ENCODE peak calls at places on chromosome 6, in four cellular contexts. One of them, this sample, is unnamed.
A peak's percentile ranks its signal among the peaks of the same experiment; 100 is the strongest.

GRCh38 chr6:13985663-13986325 is 61.0 kb downstream of the RNF182 start:
- DNase-seq in IMR-90: no peak
- DNase-seq in HepG2: no peak
- DNase-seq in K562: no peak
- DNase-seq in this sample: no peak

GRCh38 chr6:109182590-109182989 is 87.3 kb downstream of the CEP57L1 start:
- DNase-seq in K562: no peak
- DNase-seq in IMR-90: no peak
- DNase-seq in HepG2: peak; percentile 31
- DNase-seq in this sample: no peak

GRCh38 chr6:139323511-139324445 is 32.0 kb upstream of the TXLNB start:
- DNase-seq in HepG2: peak; percentile 7
- DNase-seq in IMR-90: peak; percentile 75
- DNase-seq in K562: peak; percentile 35
- DNase-seq in this sample: no peak

GRCh38 chr6:146364816-146365594 is 178.6 kb upstream of the RAB32 start:
- DNase-seq in IMR-90: no peak
- DNase-seq in HepG2: no peak
- DNase-seq in K562: no peak
- DNase-seq in this sample: no peak

GRCh38 chr6:81753709-81754678 is 1.5 kb upstream of the TENT5A start:
- DNase-seq in K562: peak; percentile 70
- DNase-seq in IMR-90: peak; percentile 59
- DNase-seq in HepG2: peak; percentile 14
- DNase-seq in this sample: peak; percentile 51

GRCh38 chr6:11432713-11433450 is 104.7 kb upstream of the TMEM170B start:
- DNase-seq in IMR-90: peak; percentile 77
- DNase-seq in HepG2: no peak
- DNase-seq in K562: no peak
- DNase-seq in this sample: no peak

GRCh38 chr6:53910834-53911233 is 116.0 kb downstream of the LRRC1 start:
- DNase-seq in IMR-90: no peak
- DNase-seq in HepG2: no peak
- DNase-seq in K562: no peak
- DNase-seq in this sample: no peak

GRCh38 chr6:37149750-37150149 is 20.2 kb upstream of the PIM1 start:
- DNase-seq in HepG2: no peak
- DNase-seq in K562: no peak
- DNase-seq in IMR-90: no peak
- DNase-seq in this sample: no peak

GRCh38 chr6:1622220-1622841 is 12.6 kb downstream of the FOXC1 start:
- DNase-seq in HepG2: no peak
- DNase-seq in K562: no peak
- DNase-seq in IMR-90: no peak
- DNase-seq in this sample: no peak

GRCh38 chr6:21033575-21034026 is 499.3 kb downstream of the CDKAL1 start:
- DNase-seq in IMR-90: peak; percentile 85
- DNase-seq in K562: no peak
- DNase-seq in HepG2: no peak
- DNase-seq in this sample: peak; percentile 14

GRCh38 chr6:136822051-136822378 is 377 bp upstream of the PEX7 start:
- DNase-seq in IMR-90: peak; percentile 62
- DNase-seq in K562: no peak
- DNase-seq in HepG2: no peak
- DNase-seq in this sample: peak; percentile 3

GRCh38 chr6:105821027-105821426 is 265.1 kb upstream of the PRDM1 start:
- DNase-seq in HepG2: no peak
- DNase-seq in K562: no peak
- DNase-seq in IMR-90: no peak
- DNase-seq in this sample: no peak

GRCh38 chr6:19691465-19692167 is 145.6 kb upstream of the ID4 start:
- DNase-seq in K562: no peak
- DNase-seq in IMR-90: no peak
- DNase-seq in HepG2: no peak
- DNase-seq in this sample: no peak

GRCh38 chr6:37024665-37025337 is 19.3 kb downstream of the FGD2 start:
- DNase-seq in IMR-90: peak; percentile 14
- DNase-seq in HepG2: no peak
- DNase-seq in K562: no peak
- DNase-seq in this sample: peak; percentile 74

GRCh38 chr6:22906091-22906549 is 336.8 kb downstream of the HDGFL1 start:
- DNase-seq in K562: no peak
- DNase-seq in IMR-90: no peak
- DNase-seq in HepG2: no peak
- DNase-seq in this sample: peak; percentile 28

GRCh38 chr6:7650876-7651275 is 60.9 kb downstream of the SNRNP48 start:
- DNase-seq in HepG2: no peak
- DNase-seq in K562: no peak
- DNase-seq in IMR-90: no peak
- DNase-seq in this sample: no peak

GRCh38 chr6:71333700-71334099 is 45.1 kb downstream of the OGFRL1 start:
- DNase-seq in HepG2: no peak
- DNase-seq in IMR-90: peak; percentile 94
- DNase-seq in K562: no peak
- DNase-seq in this sample: peak; percentile 65

GRCh38 chr6:70221715-70222236 is 81.1 kb downstream of the COL9A1 start:
- DNase-seq in IMR-90: no peak
- DNase-seq in K562: no peak
- DNase-seq in HepG2: no peak
- DNase-seq in this sample: no peak

GRCh38 chr6:82910394-82910793 is 155.2 kb downstream of the UBE3D start:
- DNase-seq in HepG2: no peak
- DNase-seq in IMR-90: no peak
- DNase-seq in K562: no peak
- DNase-seq in this sample: no peak

GRCh38 chr6:33168624-33169023 is 23.6 kb downstream of the COL11A2 start:
- DNase-seq in K562: no peak
- DNase-seq in HepG2: no peak
- DNase-seq in IMR-90: no peak
- DNase-seq in this sample: no peak

GRCh38 chr6:35724059-35724458 is 12.8 kb upstream of the ARMC12 start:
- DNase-seq in HepG2: no peak
- DNase-seq in K562: peak; percentile 13
- DNase-seq in IMR-90: no peak
- DNase-seq in this sample: no peak

GRCh38 chr6:7471171-7471570 is 70.3 kb upstream of the DSP start:
- DNase-seq in HepG2: no peak
- DNase-seq in IMR-90: no peak
- DNase-seq in K562: no peak
- DNase-seq in this sample: no peak

GRCh38 chr6:72626126-72626525 is 4.3 kb downstream of the KCNQ5 start:
- DNase-seq in IMR-90: no peak
- DNase-seq in HepG2: no peak
- DNase-seq in K562: no peak
- DNase-seq in this sample: no peak

GRCh38 chr6:35228483-35228882 is 14.7 kb downstream of the SCUBE3 start:
- DNase-seq in HepG2: no peak
- DNase-seq in IMR-90: no peak
- DNase-seq in K562: no peak
- DNase-seq in this sample: no peak

DNA sequence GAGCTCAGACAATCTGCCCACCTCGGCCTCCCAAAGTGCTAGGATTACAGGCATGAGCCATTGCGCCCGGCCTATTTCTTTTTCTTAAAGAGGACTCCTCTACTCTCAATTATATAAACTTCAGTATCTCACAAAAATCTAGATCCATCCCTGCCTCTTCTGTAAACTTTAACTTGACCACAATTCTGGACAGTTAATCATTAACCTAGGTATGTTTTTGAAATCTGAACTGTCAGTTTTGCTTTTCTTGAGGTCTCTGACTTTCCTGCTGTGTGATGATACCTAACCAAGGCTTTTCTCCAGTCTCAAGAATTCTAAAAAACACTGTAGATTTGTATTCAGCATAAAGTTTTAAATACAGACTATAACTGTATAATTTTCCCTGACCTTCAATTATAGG is 388.2 kb upstream of the SYNCRIP start:
- DNase-seq in HepG2: peak; percentile 38
- DNase-seq in K562: no peak
- DNase-seq in IMR-90: no peak
- DNase-seq in this sample: no peak
- TF ChIP-seq MAZ in HepG2: no peak
- TF ChIP-seq MAZ in K562: no peak
- TF ChIP-seq MAZ in IMR-90: no peak
- TF ChIP-seq MAZ in this sample: no peak

DNA sequence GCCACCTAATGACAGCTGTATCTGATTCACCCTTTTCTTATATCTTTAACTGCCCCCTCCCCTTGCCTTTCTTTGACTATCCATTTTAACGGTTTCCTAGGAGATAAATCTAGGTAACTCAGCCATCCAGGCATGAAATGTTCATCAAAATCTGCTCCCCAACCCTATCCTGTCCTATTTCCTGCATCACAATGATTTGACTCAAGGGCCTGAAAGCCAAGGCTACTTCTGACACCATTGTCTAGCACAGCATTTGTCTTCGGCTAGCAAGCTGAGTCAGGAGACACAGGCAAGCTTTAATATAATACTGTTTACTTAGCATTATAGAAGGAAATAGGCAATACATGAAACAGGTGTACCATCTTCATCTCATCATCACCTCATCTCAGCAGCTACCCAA is 31.6 kb upstream of the MANEA start:
- DNase-seq in K562: no peak
- DNase-seq in IMR-90: no peak
- DNase-seq in HepG2: no peak
- DNase-seq in this sample: no peak
- TF ChIP-seq MAZ in K562: no peak
- TF ChIP-seq MAZ in IMR-90: no peak
- TF ChIP-seq MAZ in HepG2: no peak
- TF ChIP-seq MAZ in this sample: no peak

GRCh38 chr6:129502261-129502660 is 207.7 kb downstream of the ARHGAP18 start:
- DNase-seq in HepG2: no peak
- DNase-seq in IMR-90: peak; percentile 23
- DNase-seq in K562: no peak
- DNase-seq in this sample: no peak

GRCh38 chr6:129500958-129501381 is 209.0 kb downstream of the ARHGAP18 start:
- DNase-seq in HepG2: peak; percentile 44
- DNase-seq in IMR-90: peak; percentile 7
- DNase-seq in K562: peak; percentile 54
- DNase-seq in this sample: peak; percentile 32

GRCh38 chr6:129498950-129499870 is 210.8 kb downstream of the ARHGAP18 start:
- DNase-seq in K562: peak; percentile 47
- DNase-seq in IMR-90: peak; percentile 61
- DNase-seq in HepG2: peak; percentile 58
- DNase-seq in this sample: peak; percentile 52

GRCh38 chr6:129499871-129500219 is 210.1 kb downstream of the ARHGAP18 start:
- DNase-seq in K562: no peak
- DNase-seq in IMR-90: no peak
- DNase-seq in HepG2: no peak
- DNase-seq in this sample: no peak

GRCh38 chr6:129501401-129502051 is 208.5 kb downstream of the ARHGAP18 start:
- DNase-seq in K562: peak; percentile 76
- DNase-seq in IMR-90: peak; percentile 96
- DNase-seq in HepG2: peak; percentile 79
- DNase-seq in this sample: no peak
- TF ChIP-seq MAZ in K562: no peak
- TF ChIP-seq MAZ in IMR-90: no peak
- TF ChIP-seq MAZ in HepG2: no peak
- TF ChIP-seq MAZ in this sample: no peak

GRCh38 chr6:122620428-122620827 is 10.2 kb downstream of the PKIB start:
- DNase-seq in K562: no peak
- DNase-seq in IMR-90: no peak
- DNase-seq in HepG2: no peak
- DNase-seq in this sample: no peak

GRCh38 chr6:122622404-122622938 is 12.3 kb downstream of the PKIB start:
- DNase-seq in IMR-90: no peak
- DNase-seq in K562: no peak
- DNase-seq in HepG2: no peak
- DNase-seq in this sample: no peak

GRCh38 chr6:122619309-122619708 is 9.1 kb downstream of the PKIB start:
- DNase-seq in IMR-90: no peak
- DNase-seq in K562: no peak
- DNase-seq in HepG2: no peak
- DNase-seq in this sample: no peak

GRCh38 chr6:122621638-122622037 is 11.4 kb downstream of the PKIB start:
- DNase-seq in K562: no peak
- DNase-seq in IMR-90: no peak
- DNase-seq in HepG2: no peak
- DNase-seq in this sample: no peak

DNA sequence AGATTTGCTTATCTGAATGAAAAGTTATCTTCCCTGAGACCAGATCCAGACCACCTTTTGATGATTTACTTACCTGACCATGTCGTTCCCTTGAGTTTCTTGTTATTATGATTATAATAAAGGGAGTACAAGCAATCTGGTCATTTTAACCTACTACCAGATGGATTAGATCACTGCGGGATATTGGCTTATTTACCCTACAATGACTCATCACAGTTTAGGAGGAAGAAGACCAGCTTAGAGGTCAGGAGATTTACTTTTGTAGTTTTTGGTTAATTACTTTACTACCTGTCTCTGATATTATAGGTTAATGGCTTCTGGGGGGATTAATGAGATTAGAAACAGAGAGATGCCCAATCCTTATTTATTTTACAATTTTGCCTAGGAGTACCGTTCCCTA is 10.7 kb downstream of the PKIB start:
- DNase-seq in HepG2: peak; percentile 7
- DNase-seq in IMR-90: peak; percentile 23
- DNase-seq in K562: no peak
- DNase-seq in this sample: no peak
- TF ChIP-seq MAZ in HepG2: no peak
- TF ChIP-seq MAZ in IMR-90: no peak
- TF ChIP-seq MAZ in K562: no peak
- TF ChIP-seq MAZ in this sample: no peak